ENCODE peak calls at places on chromosome 5, in four cellular contexts. One of them, this sample, is unnamed.
A peak's percentile ranks its signal among the peaks of the same experiment; 100 is the strongest.

GRCh38 chr5:136994154-136994553 is 505.0 kb downstream of the SPOCK1 start:
- DNase-seq in GM12878: no peak
- DNase-seq in HepG2: no peak
- DNase-seq in K562: no peak
- DNase-seq in this sample: no peak

GRCh38 chr5:127506616-127507015 is 10.8 kb upstream of the PRRC1 start:
- DNase-seq in GM12878: no peak
- DNase-seq in HepG2: no peak
- DNase-seq in K562: no peak
- DNase-seq in this sample: peak; percentile 13

GRCh38 chr5:174837919-174838902 is 113.8 kb downstream of the MSX2 start:
- DNase-seq in HepG2: no peak
- DNase-seq in K562: no peak
- DNase-seq in GM12878: no peak
- DNase-seq in this sample: peak; percentile 54

GRCh38 chr5:173298213-173298933 is 29.8 kb downstream of the STC2 start:
- DNase-seq in HepG2: no peak
- DNase-seq in K562: no peak
- DNase-seq in GM12878: no peak
- DNase-seq in this sample: no peak

GRCh38 chr5:77777281-77777892 is 1.2 kb upstream of the TBCA start:
- DNase-seq in K562: no peak
- DNase-seq in HepG2: peak; percentile 55
- DNase-seq in GM12878: no peak
- DNase-seq in this sample: no peak

GRCh38 chr5:96219580-96220281 is 213.3 kb downstream of the PCSK1 start:
- DNase-seq in K562: no peak
- DNase-seq in HepG2: no peak
- DNase-seq in GM12878: no peak
- DNase-seq in this sample: no peak

GRCh38 chr5:95668728-95669127 is 14.1 kb downstream of the SPATA9 start:
- DNase-seq in HepG2: no peak
- DNase-seq in K562: no peak
- DNase-seq in GM12878: no peak
- DNase-seq in this sample: no peak

GRCh38 chr5:17243287-17244063 is 26.0 kb downstream of the BASP1 start:
- DNase-seq in K562: no peak
- DNase-seq in GM12878: no peak
- DNase-seq in HepG2: no peak
- DNase-seq in this sample: no peak

GRCh38 chr5:151002681-151003502 is 17.5 kb upstream of the GPX3 start:
- DNase-seq in K562: no peak
- DNase-seq in GM12878: no peak
- DNase-seq in HepG2: no peak
- DNase-seq in this sample: no peak

GRCh38 chr5:58629190-58630159 is 46.6 kb downstream of the RAB3C start:
- DNase-seq in GM12878: no peak
- DNase-seq in HepG2: peak; percentile 7
- DNase-seq in K562: no peak
- DNase-seq in this sample: no peak

GRCh38 chr5:94968507-94969095 is 316.3 kb downstream of the MCTP1 start:
- DNase-seq in GM12878: peak; percentile 26
- DNase-seq in K562: peak; percentile 61
- DNase-seq in HepG2: peak; percentile 75
- DNase-seq in this sample: no peak

GRCh38 chr5:168073991-168074800 is 217.2 kb upstream of the WWC1 start:
- DNase-seq in K562: no peak
- DNase-seq in HepG2: no peak
- DNase-seq in GM12878: no peak
- DNase-seq in this sample: no peak

GRCh38 chr5:131536211-131536826 is 98.7 kb downstream of the RAPGEF6 start:
- DNase-seq in HepG2: no peak
- DNase-seq in K562: peak; percentile 28
- DNase-seq in GM12878: peak; percentile 66
- DNase-seq in this sample: no peak

GRCh38 chr5:126384985-126385384 is 38.2 kb upstream of the GRAMD2B start:
- DNase-seq in GM12878: no peak
- DNase-seq in HepG2: no peak
- DNase-seq in K562: no peak
- DNase-seq in this sample: no peak

GRCh38 chr5:8843766-8844165 is 702.1 kb downstream of the SEMA5A start:
- DNase-seq in K562: no peak
- DNase-seq in HepG2: no peak
- DNase-seq in GM12878: no peak
- DNase-seq in this sample: no peak

GRCh38 chr5:141303756-141304155 is at the start of gene SLC25A2:
- DNase-seq in HepG2: no peak
- DNase-seq in GM12878: no peak
- DNase-seq in K562: no peak
- DNase-seq in this sample: no peak

GRCh38 chr5:137296213-137296702 is 202.9 kb downstream of the SPOCK1 start:
- DNase-seq in HepG2: no peak
- DNase-seq in GM12878: no peak
- DNase-seq in K562: no peak
- DNase-seq in this sample: no peak

GRCh38 chr5:44536650-44537260 is 147.5 kb upstream of the FGF10 start:
- DNase-seq in GM12878: no peak
- DNase-seq in K562: peak; percentile 49
- DNase-seq in HepG2: peak; percentile 25
- DNase-seq in this sample: peak; percentile 39

GRCh38 chr5:143229896-143230675 is 173.4 kb downstream of the NR3C1 start:
- DNase-seq in GM12878: peak; percentile 99
- DNase-seq in K562: no peak
- DNase-seq in HepG2: peak; percentile 37
- DNase-seq in this sample: no peak

GRCh38 chr5:2729189-2729588 is 22.3 kb downstream of the IRX2 start:
- DNase-seq in GM12878: no peak
- DNase-seq in HepG2: no peak
- DNase-seq in K562: no peak
- DNase-seq in this sample: no peak

GRCh38 chr5:56072863-56073777 is 78.4 kb upstream of the IL6ST start:
- DNase-seq in GM12878: no peak
- DNase-seq in HepG2: no peak
- DNase-seq in K562: no peak
- DNase-seq in this sample: no peak

GRCh38 chr5:138575194-138576015 is at the start of gene HSPA9:
- DNase-seq in HepG2: peak; percentile 98
- DNase-seq in GM12878: peak; percentile 99
- DNase-seq in K562: peak; percentile 100
- DNase-seq in this sample: peak; percentile 91

GRCh38 chr5:138570871-138571270 is 4.3 kb downstream of the HSPA9 start:
- DNase-seq in GM12878: no peak
- DNase-seq in HepG2: no peak
- DNase-seq in K562: no peak
- DNase-seq in this sample: no peak

GRCh38 chr5:138573223-138573622 is 2.0 kb downstream of the HSPA9 start:
- DNase-seq in GM12878: no peak
- DNase-seq in HepG2: no peak
- DNase-seq in K562: no peak
- DNase-seq in this sample: no peak

GRCh38 chr5:138573949-138574670 is 1.1 kb downstream of the HSPA9 start:
- DNase-seq in HepG2: no peak
- DNase-seq in GM12878: no peak
- DNase-seq in K562: peak; percentile 27
- DNase-seq in this sample: no peak

DNA sequence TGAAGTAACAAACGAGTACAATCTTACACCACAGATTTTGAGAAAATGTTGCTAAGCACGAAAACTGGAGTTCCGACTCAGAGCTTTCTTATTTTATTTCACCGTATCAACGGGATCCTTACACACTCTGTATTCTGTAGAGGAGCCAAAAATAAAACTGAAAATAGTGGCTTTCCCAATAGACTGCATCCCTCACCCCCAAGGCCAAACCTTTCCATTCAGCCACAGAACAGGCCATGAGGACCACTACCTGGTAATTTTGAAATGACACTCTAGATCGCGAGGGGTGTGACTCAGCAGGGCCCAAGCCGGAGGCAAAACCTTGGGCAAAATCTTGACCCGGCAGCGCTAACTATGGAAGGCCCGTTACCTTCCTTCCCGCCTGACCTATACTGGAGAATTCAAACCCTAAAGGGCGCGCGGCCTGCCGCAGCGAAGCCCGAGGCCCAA is 432 bp downstream of the HSPA9 start:
- DNase-seq in HepG2: no peak
- DNase-seq in K562: no peak
- DNase-seq in GM12878: no peak
- DNase-seq in this sample: no peak
- TF ChIP-seq TCF7 in HepG2: no peak
- TF ChIP-seq TCF7 in K562: no peak
- TF ChIP-seq TCF7 in GM12878: no peak
- TF ChIP-seq TCF7 in this sample: no peak

GRCh38 chr5:52784741-52785140 is 3.0 kb upstream of the ITGA1 start:
- DNase-seq in HepG2: no peak
- DNase-seq in GM12878: no peak
- DNase-seq in K562: no peak
- DNase-seq in this sample: no peak
- TF ChIP-seq NR2C2 in HepG2: no peak
- TF ChIP-seq NR2C2 in GM12878: no peak
- TF ChIP-seq NR2C2 in K562: no peak
- TF ChIP-seq NR2C2 in this sample: no peak

DNA sequence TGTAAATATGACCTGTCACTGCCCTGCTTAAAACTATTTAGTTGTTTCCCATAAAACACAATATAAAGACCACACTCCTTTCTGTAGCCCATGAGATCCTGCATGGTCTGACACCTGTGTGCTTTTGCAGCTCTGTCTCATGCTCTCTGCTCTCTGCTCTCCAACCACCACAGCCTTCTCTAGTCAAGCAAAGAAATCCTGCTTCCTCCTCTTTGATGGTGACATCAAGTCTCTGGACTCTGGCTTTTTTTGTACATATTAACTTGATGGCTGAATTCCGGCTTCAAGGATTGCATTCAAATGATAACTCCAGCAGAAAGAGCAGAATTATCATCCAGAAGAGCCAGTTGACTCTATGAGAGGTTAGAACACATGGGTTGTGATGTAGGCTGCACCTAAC is 58.2 kb downstream of the CHSY3 start:
- DNase-seq in K562: no peak
- DNase-seq in HepG2: no peak
- DNase-seq in GM12878: no peak
- DNase-seq in this sample: no peak
- TF ChIP-seq ESRRA in K562: no peak
- TF ChIP-seq ESRRA in HepG2: no peak
- TF ChIP-seq ESRRA in GM12878: no peak
- TF ChIP-seq ESRRA in this sample: no peak

DNA sequence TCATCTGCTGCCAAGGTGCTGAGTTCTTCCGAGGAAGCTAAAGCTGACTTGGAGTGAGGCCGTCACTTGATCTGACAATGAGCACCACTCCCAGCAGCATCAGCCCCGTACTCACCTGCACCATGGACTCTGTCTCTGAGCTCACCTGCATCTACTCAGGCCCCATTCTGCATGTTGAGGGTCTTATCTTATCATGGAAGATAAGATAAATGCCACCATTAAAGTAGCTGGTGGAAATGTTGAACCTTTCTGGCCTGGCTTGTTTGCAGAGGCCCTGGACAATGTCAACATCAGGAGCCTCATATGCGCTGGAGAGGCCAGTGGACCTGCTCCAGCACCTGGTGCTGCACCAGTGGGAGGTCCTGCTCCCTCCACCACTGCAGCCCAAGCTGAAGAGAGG is 35.0 kb upstream of the HMGCS1 start:
- DNase-seq in K562: no peak
- DNase-seq in HepG2: peak; percentile 36
- DNase-seq in GM12878: no peak
- DNase-seq in this sample: no peak
- TF ChIP-seq TCF7 in K562: no peak
- TF ChIP-seq TCF7 in HepG2: peak; percentile 30
- TF ChIP-seq TCF7 in GM12878: no peak
- TF ChIP-seq TCF7 in this sample: no peak

GRCh38 chr5:101390317-101390908 is 487.3 kb upstream of the ST8SIA4 start:
- DNase-seq in HepG2: peak; percentile 46
- DNase-seq in GM12878: peak; percentile 12
- DNase-seq in K562: peak; percentile 21
- DNase-seq in this sample: peak; percentile 14
- TF ChIP-seq NR2C2 in HepG2: no peak
- TF ChIP-seq NR2C2 in GM12878: no peak
- TF ChIP-seq NR2C2 in K562: no peak
- TF ChIP-seq NR2C2 in this sample: no peak